ENCODE peak calls at places on chromosome 6, in ten cellular contexts. D, K, U, N, M, H, S, Q, Z and R are unnamed samples. For H3K9me3, the result is how much of the 10 kb centered on the place peaks cover.

GRCh38 chr6:34657307-34657978 is 39.1 kb downstream of the ILRUN start:
- DNase-seq in D (peak), M (peak), H (peak), N (peak), Z (peak), K (peak), Q (peak), U (peak), S (peak), R (no peak)

GRCh38 chr6:126786262-126786661 is 332.2 kb upstream of the RSPO3 start:
- DNase-seq in U (no peak), K (no peak), Z (no peak), S (no peak), H (no peak), D (no peak), N (no peak), Q (no peak), M (no peak), R (no peak)

GRCh38 chr6:6600865-6601264 is 12.3 kb downstream of the LY86 start:
- DNase-seq in U (no peak), H (peak), D (no peak), N (no peak), S (no peak), M (no peak), Z (no peak), Q (no peak), K (no peak), R (no peak)

GRCh38 chr6:121430514-121431460 is 4.7 kb upstream of the GJA1 start:
- DNase-seq in D (no peak), U (peak), N (no peak), H (peak), S (no peak), Q (peak), Z (no peak), K (peak), M (no peak), R (no peak)

GRCh38 chr6:5730586-5731263 is 276.0 kb downstream of the NRN1 start:
- DNase-seq in K (no peak), N (no peak), S (no peak), U (no peak), Z (no peak), M (no peak), D (no peak), H (no peak), Q (no peak), R (no peak)

GRCh38 chr6:144797881-144798589 is 512.9 kb downstream of the UTRN start:
- DNase-seq in K (no peak), Z (no peak), H (no peak), Q (peak), S (no peak), U (no peak), D (no peak), M (no peak), N (no peak), R (no peak)

GRCh38 chr6:37125779-37126553 is 44.0 kb upstream of the PIM1 start:
- DNase-seq in N (no peak), D (no peak), Z (no peak), K (peak), U (no peak), H (peak), S (no peak), Q (no peak), M (no peak), R (no peak)

GRCh38 chr6:90468080-90468479 is 118.8 kb downstream of the MAP3K7 start:
- DNase-seq in U (no peak), K (no peak), Q (no peak), M (no peak), H (no peak), D (no peak), N (no peak), S (no peak), Z (no peak), R (no peak)

GRCh38 chr6:157096522-157096921 is 226.8 kb downstream of the TMEM242 start:
- DNase-seq in N (peak), K (no peak), Z (no peak), M (peak), Q (no peak), H (peak), D (no peak), U (peak), S (no peak), R (no peak)

GRCh38 chr6:143405381-143406154 is 44.9 kb downstream of the ADAT2 start:
- DNase-seq in K (no peak), M (no peak), D (no peak), Z (no peak), N (no peak), U (no peak), Q (no peak), S (no peak), H (no peak), R (no peak)

GRCh38 chr6:150848400-150848799 is 17.1 kb upstream of the MTHFD1L start:
- DNase-seq in Z (no peak), Q (no peak), S (no peak), M (no peak), H (no peak), U (no peak), K (no peak), D (no peak), N (no peak), R (no peak)

GRCh38 chr6:152107973-152108372 is 300.5 kb downstream of the ESR1 start:
- DNase-seq in D (no peak), K (no peak), Q (no peak), Z (no peak), U (no peak), M (no peak), H (no peak), N (no peak), S (no peak), R (no peak)

GRCh38 chr6:117906454-117906904 is 585 bp upstream of the SLC35F1 start:
- DNase-seq in N (no peak), D (no peak), Z (no peak), H (no peak), M (no peak), S (no peak), U (no peak), K (no peak), Q (peak), R (no peak)

GRCh38 chr6:71205336-71205956 is 83.2 kb upstream of the OGFRL1 start:
- DNase-seq in S (no peak), U (no peak), H (no peak), Z (no peak), N (no peak), D (no peak), Q (no peak), M (no peak), K (no peak), R (no peak)

GRCh38 chr6:42745083-42745637 is 743 bp downstream of the TBCC start:
- DNase-seq in S (no peak), K (no peak), M (peak), D (peak), U (peak), N (peak), H (peak), Z (peak), Q (peak), R (peak)

GRCh38 chr6:163180874-163181541 is 233.5 kb upstream of the QKI start:
- DNase-seq in U (peak), D (peak), M (peak), N (peak), S (no peak), Q (no peak), H (peak), K (peak), Z (no peak), R (no peak)

GRCh38 chr6:75602164-75602896 is 650 bp downstream of the SENP6 start:
- DNase-seq in H (no peak), Q (peak), U (peak), K (peak), D (peak), Z (peak), M (peak), S (peak), N (peak), R (peak)

GRCh38 chr6:126548301-126548700 is 208.4 kb downstream of the CENPW start:
- DNase-seq in K (no peak), D (no peak), M (no peak), H (no peak), N (no peak), Q (no peak), U (no peak), Z (no peak), S (no peak), R (no peak)

GRCh38 chr6:69936674-69937363 is 70.5 kb downstream of the COL19A1 start:
- DNase-seq in Q (no peak), N (no peak), K (no peak), H (no peak), D (no peak), S (no peak), Z (no peak), M (no peak), U (peak), R (no peak)

GRCh38 chr6:122789078-122789861 is at the start of gene SMPDL3A:
- DNase-seq in S (no peak), D (peak), Z (no peak), Q (peak), K (peak), U (peak), M (peak), H (peak), N (peak), R (peak)

GRCh38 chr6:43803783-43804549 is 34.0 kb downstream of the VEGFA start:
- DNase-seq in U (peak), D (no peak), N (no peak), K (peak), S (no peak), Q (no peak), M (peak), H (peak), Z (no peak), R (no peak)

GRCh38 chr6:77105091-77105490 is 358.2 kb downstream of the HTR1B start:
- DNase-seq in Q (no peak), S (no peak), K (no peak), M (no peak), N (no peak), Z (no peak), D (no peak), H (no peak), U (no peak), R (no peak)

GRCh38 chr6:12132351-12133222 is 120.5 kb downstream of the HIVEP1 start:
- DNase-seq in H (no peak), S (no peak), U (no peak), D (no peak), Q (no peak), K (no peak), M (no peak), N (no peak), Z (no peak), R (no peak)

GRCh38 chr6:70080443-70081062 is 214.2 kb downstream of the COL19A1 start:
- DNase-seq in H (no peak), D (no peak), Z (no peak), M (no peak), K (no peak), N (no peak), U (no peak), S (no peak), Q (no peak), R (no peak)

GRCh38 chr6:39041072-39041471 is 7.5 kb upstream of the GLP1R start:
- DNase-seq in H (no peak), S (no peak), Z (no peak), Q (no peak), D (no peak), M (no peak), N (no peak), U (no peak), K (no peak), R (no peak)

GRCh38 chr6:54493138-54493537 is 184.9 kb downstream of the TINAG start:
- DNase-seq in N (no peak), H (no peak), Q (no peak), S (no peak), D (no peak), Z (no peak), K (no peak), M (no peak), U (no peak), R (no peak)

GRCh38 chr6:15985354-15985995 is 143.4 kb upstream of the MYLIP start:
- DNase-seq in M (no peak), D (no peak), H (no peak), S (no peak), Z (no peak), N (no peak), K (no peak), U (no peak), Q (no peak), R (no peak)

GRCh38 chr6:68559716-68560115 is 75.4 kb upstream of the ADGRB3 start:
- DNase-seq in M (no peak), D (no peak), S (no peak), N (no peak), Z (no peak), K (no peak), U (no peak), Q (peak), H (no peak), R (no peak)

GRCh38 chr6:32669893-32670292 is 3.4 kb upstream of the HLA-DQB1 start:
- DNase-seq in K (no peak), Z (no peak), M (no peak), D (no peak), H (no peak), N (no peak), Q (no peak), U (no peak), S (no peak), R (no peak)

GRCh38 chr6:87663434-87663833 is 38.6 kb downstream of the AKIRIN2 start:
- DNase-seq in K (no peak), Q (no peak), S (no peak), U (no peak), N (no peak), M (no peak), H (no peak), Z (no peak), D (no peak), R (no peak)

GRCh38 chr6:127518710-127519468 is at the start of gene MTCL3:
- DNase-seq in U (peak), N (no peak), H (no peak), M (no peak), Q (peak), D (peak), K (peak), S (no peak), Z (no peak), R (no peak)

GRCh38 chr6:43867246-43867645 is 97.2 kb downstream of the VEGFA start:
- DNase-seq in H (no peak), D (no peak), S (no peak), K (no peak), Z (no peak), N (no peak), M (no peak), Q (no peak), U (no peak), R (no peak)

GRCh38 chr6:46098678-46099077 is 31.1 kb upstream of the ENPP4 start:
- DNase-seq in K (peak), M (peak), U (peak), N (peak), Q (no peak), D (peak), S (no peak), Z (no peak), H (peak), R (peak)

GRCh38 chr6:13672904-13673303 is 38.7 kb downstream of the RANBP9 start:
- DNase-seq in H (no peak), S (no peak), D (no peak), Q (no peak), N (no peak), U (no peak), Z (no peak), M (no peak), K (no peak), R (no peak)

GRCh38 chr6:13673825-13674444 is 37.7 kb downstream of the RANBP9 start:
- DNase-seq in Z (no peak), Q (no peak), M (no peak), N (no peak), H (no peak), U (no peak), D (no peak), S (no peak), K (no peak), R (no peak)

GRCh38 chr6:13673368-13673767 is 38.3 kb downstream of the RANBP9 start:
- DNase-seq in D (no peak), Q (no peak), K (no peak), Z (no peak), H (no peak), U (no peak), M (no peak), N (no peak), S (no peak), R (no peak)

GRCh38 chr6:13669476-13669875 is 42.2 kb downstream of the RANBP9 start:
- DNase-seq in U (no peak), K (no peak), M (no peak), Q (no peak), S (no peak), H (no peak), D (no peak), Z (no peak), N (no peak), R (no peak)

GRCh38 chr6:13671742-13672141 is 39.9 kb downstream of the RANBP9 start:
- DNase-seq in N (no peak), D (no peak), M (no peak), H (no peak), Z (no peak), S (no peak), K (no peak), U (no peak), Q (no peak), R (no peak)
- H3K9me3 ChIP-seq in N (under half), D (under half), M (under half), H (under half), Z (under half), S (under half), K (under half), U (under half), Q (under half), R (under half)

GRCh38 chr6:36089048-36089447 is 41.3 kb upstream of the MAPK13 start:
- DNase-seq in K (no peak), H (no peak), Z (no peak), D (no peak), S (no peak), N (no peak), Q (no peak), U (no peak), M (no peak), R (no peak)

GRCh38 chr6:36082318-36082717 is 48.0 kb upstream of the MAPK13 start:
- DNase-seq in H (no peak), Z (no peak), D (no peak), U (no peak), Q (no peak), M (no peak), N (no peak), K (no peak), S (no peak), R (no peak)

GRCh38 chr6:36078159-36078558 is 50.6 kb downstream of the MAPK14 start:
- DNase-seq in U (no peak), H (no peak), Q (no peak), N (no peak), D (no peak), M (no peak), K (no peak), S (no peak), Z (no peak), R (no peak)

GRCh38 chr6:36079596-36079995 is 50.7 kb upstream of the MAPK13 start:
- DNase-seq in Z (no peak), H (no peak), U (no peak), S (no peak), D (no peak), M (no peak), K (no peak), N (no peak), Q (no peak), R (no peak)

GRCh38 chr6:36083446-36083845 is 46.9 kb upstream of the MAPK13 start:
- DNase-seq in H (no peak), Z (no peak), K (no peak), N (no peak), D (no peak), Q (no peak), U (no peak), M (no peak), S (no peak), R (no peak)
- H3K9me3 ChIP-seq in H (under half), Z (under half), K (under half), N (under half), D (under half), Q (under half), U (under half), M (under half), S (under half), R (under half)

DNA sequence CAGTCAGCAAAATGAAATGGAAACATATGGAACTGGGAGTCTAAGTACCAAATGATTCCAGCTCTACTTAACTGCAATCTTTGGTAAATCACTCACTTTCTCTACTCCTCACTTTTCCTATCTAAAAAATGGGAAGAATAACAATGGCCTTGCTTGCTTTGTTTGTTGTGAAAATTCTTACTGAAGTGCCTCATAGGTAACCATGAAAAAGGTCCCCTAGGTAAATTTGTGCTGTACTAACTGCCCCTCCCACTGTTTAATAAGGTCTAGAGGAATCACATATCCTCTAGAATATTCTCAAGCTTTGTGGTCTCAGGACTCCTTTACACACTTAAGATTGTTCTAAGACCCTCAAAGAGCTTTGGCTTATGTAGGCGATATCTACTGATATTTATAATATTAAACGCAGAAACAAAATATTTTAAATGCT is 63.8 kb downstream of the ARHGAP18 start:
- DNase-seq in Q (no peak), H (no peak), S (no peak), M (no peak), U (no peak), K (no peak), Z (no peak), D (no peak), N (no peak), R (no peak)
- H3K9me3 ChIP-seq in Q (under half), H (under half), S (under half), M (under half), U (under half), K (under half), Z (under half), D (under half), N (under half), R (under half)

DNA sequence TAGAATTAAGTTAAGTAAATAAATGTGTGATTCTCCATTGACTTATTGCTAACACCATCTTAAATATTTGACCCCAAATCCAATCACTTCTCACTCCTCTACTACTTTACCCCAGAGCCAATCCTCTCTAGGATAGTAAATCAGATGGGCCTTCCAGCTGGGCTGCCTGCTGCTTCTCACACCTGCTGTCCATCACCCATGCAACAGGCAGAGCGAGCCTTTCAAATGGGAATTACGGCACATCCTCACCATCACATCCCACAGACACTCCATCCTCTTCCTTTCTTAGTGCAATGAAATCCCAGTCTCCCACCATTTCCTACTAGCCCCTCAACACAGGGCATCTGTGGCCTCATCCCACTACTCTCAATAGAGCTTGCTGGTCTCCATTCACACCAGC is 34.0 kb downstream of the HLA-F start:
- DNase-seq in D (no peak), N (no peak), Q (no peak), Z (no peak), H (no peak), K (no peak), U (no peak), M (no peak), S (no peak), R (no peak)
- H3K9me3 ChIP-seq in D (under half), N (under half), Q (under half), Z (under half), H (under half), K (under half), U (under half), M (under half), S (under half), R (under half)

GRCh38 chr6:168554472-168554871 is 113.5 kb downstream of the SMOC2 start:
- DNase-seq in D (no peak), Q (no peak), K (no peak), N (no peak), H (no peak), U (no peak), M (no peak), S (no peak), Z (no peak), R (no peak)

GRCh38 chr6:168557512-168557911 is 116.5 kb downstream of the SMOC2 start:
- DNase-seq in Q (no peak), U (no peak), N (no peak), S (no peak), H (no peak), Z (no peak), D (no peak), K (no peak), M (no peak), R (no peak)

GRCh38 chr6:168558686-168559085 is 117.7 kb downstream of the SMOC2 start:
- DNase-seq in N (no peak), K (no peak), D (no peak), Z (no peak), Q (no peak), U (no peak), M (no peak), H (no peak), S (no peak), R (no peak)

GRCh38 chr6:168555618-168556273 is 114.8 kb downstream of the SMOC2 start:
- DNase-seq in S (no peak), N (no peak), Q (no peak), U (no peak), Z (no peak), H (no peak), M (no peak), D (no peak), K (no peak), R (no peak)

DNA sequence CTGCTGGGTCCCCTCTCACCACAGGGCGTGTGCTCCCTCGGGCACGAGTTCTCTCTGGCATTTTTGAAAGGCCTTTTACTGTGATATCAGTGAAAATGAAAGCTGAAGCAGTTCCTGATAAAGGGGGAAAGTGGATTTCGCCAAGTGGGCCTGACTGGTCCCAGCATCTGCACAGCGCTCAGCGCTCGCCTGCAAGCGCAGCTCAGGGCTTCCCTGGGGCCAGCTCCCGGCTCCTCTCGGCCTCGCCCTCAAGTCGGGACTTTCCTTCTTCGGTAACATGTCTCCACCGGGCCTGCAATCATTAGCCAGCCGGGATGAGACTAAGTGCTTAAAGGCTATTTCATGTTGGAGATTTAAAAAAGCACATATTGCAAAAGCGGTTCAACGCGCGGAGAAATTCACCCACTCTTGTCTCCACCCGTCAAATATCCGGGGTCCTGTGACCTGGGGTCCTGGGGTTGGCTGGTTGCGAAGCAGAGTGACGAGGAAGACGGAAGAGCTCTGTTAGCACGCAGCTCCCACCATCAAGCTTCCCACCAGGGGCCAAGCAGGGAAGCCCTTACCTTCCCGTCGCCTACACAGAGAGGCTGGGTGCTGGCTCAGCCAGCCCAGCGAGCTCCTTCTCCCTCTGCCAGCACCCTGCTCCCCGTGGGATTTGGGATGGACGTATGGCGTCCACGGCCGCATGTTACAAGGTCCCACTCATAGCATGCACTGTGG is 114.1 kb downstream of the SMOC2 start:
- DNase-seq in S (no peak), D (no peak), K (no peak), N (no peak), M (no peak), Q (no peak), H (no peak), Z (no peak), U (no peak), R (no peak)
- H3K9me3 ChIP-seq in S (under half), D (under half), K (under half), N (under half), M (under half), Q (under half), H (under half), Z (under half), U (under half), R (under half)